ENCODE peak calls at places on chromosomes 13 and 19, in four cellular contexts. One of them, this sample, is unnamed.

GRCh38 chr19:45973564-45974338 is at the start of gene NOVA2:
- DNase-seq in HCT116: peak
- DNase-seq in HL-60: peak
- DNase-seq in A549: peak
- DNase-seq in this sample: peak

GRCh38 chr13:75544681-75545333 is 4.8 kb upstream of the UCHL3 start:
- DNase-seq in HL-60: peak
- DNase-seq in A549: peak
- DNase-seq in HCT116: no peak
- DNase-seq in this sample: no peak

GRCh38 chr13:112601351-112601750 is 13.4 kb upstream of the TUBGCP3 start:
- DNase-seq in A549: no peak
- DNase-seq in HL-60: no peak
- DNase-seq in HCT116: no peak
- DNase-seq in this sample: no peak

GRCh38 chr13:112685856-112686255 is 4.0 kb upstream of the ATP11A start:
- DNase-seq in HCT116: no peak
- DNase-seq in A549: no peak
- DNase-seq in HL-60: no peak
- DNase-seq in this sample: no peak

GRCh38 chr19:1289395-1290244 is 3.9 kb downstream of the EFNA2 start:
- DNase-seq in HCT116: no peak
- DNase-seq in A549: no peak
- DNase-seq in HL-60: no peak
- DNase-seq in this sample: no peak

GRCh38 chr19:35032356-35032865 is 2.1 kb downstream of the SCN1B start:
- DNase-seq in HCT116: no peak
- DNase-seq in HL-60: no peak
- DNase-seq in A549: no peak
- DNase-seq in this sample: no peak

GRCh38 chr19:17522988-17523872 is 11.8 kb downstream of the PGLS start:
- DNase-seq in HCT116: no peak
- DNase-seq in HL-60: peak
- DNase-seq in A549: no peak
- DNase-seq in this sample: no peak

GRCh38 chr19:54457773-54458647 is 5.6 kb downstream of the LENG9 start:
- DNase-seq in HCT116: no peak
- DNase-seq in A549: no peak
- DNase-seq in HL-60: no peak
- DNase-seq in this sample: no peak

GRCh38 chr19:29605653-29606419 is at the start of gene POP4:
- DNase-seq in HL-60: peak
- DNase-seq in A549: peak
- DNase-seq in HCT116: peak
- DNase-seq in this sample: peak

GRCh38 chr19:23758187-23759074 is at the start of gene ZNF681:
- DNase-seq in HL-60: no peak
- DNase-seq in HCT116: no peak
- DNase-seq in A549: peak
- DNase-seq in this sample: peak

GRCh38 chr13:32200741-32201140 is 114.4 kb downstream of the ZAR1L start:
- DNase-seq in HL-60: no peak
- DNase-seq in HCT116: no peak
- DNase-seq in A549: no peak
- DNase-seq in this sample: no peak

GRCh38 chr13:46775385-46776065 is 21.4 kb downstream of the ESD start:
- DNase-seq in A549: no peak
- DNase-seq in HL-60: no peak
- DNase-seq in HCT116: no peak
- DNase-seq in this sample: no peak

GRCh38 chr19:45782820-45783785 is 813 bp upstream of the DMPK start:
- DNase-seq in HCT116: no peak
- DNase-seq in A549: peak
- DNase-seq in HL-60: no peak
- DNase-seq in this sample: no peak

GRCh38 chr13:39565036-39565949 is 37.7 kb downstream of the LHFPL6 start:
- DNase-seq in HCT116: peak
- DNase-seq in HL-60: no peak
- DNase-seq in A549: peak
- DNase-seq in this sample: peak

GRCh38 chr19:48719263-48720171 is at the start of gene MAMSTR:
- DNase-seq in HCT116: no peak
- DNase-seq in A549: no peak
- DNase-seq in HL-60: no peak
- DNase-seq in this sample: peak

GRCh38 chr19:55441692-55442321 is 1.3 kb downstream of the SHISA7 start:
- DNase-seq in A549: no peak
- DNase-seq in HL-60: no peak
- DNase-seq in HCT116: no peak
- DNase-seq in this sample: peak

GRCh38 chr13:40597735-40598365 is 68.6 kb downstream of the FOXO1 start:
- DNase-seq in A549: no peak
- DNase-seq in HL-60: no peak
- DNase-seq in HCT116: no peak
- DNase-seq in this sample: peak

GRCh38 chr13:104571161-104571889 is 1505.1 kb upstream of the SLC10A2 start:
- DNase-seq in HCT116: peak
- DNase-seq in A549: peak
- DNase-seq in HL-60: no peak
- DNase-seq in this sample: peak

GRCh38 chr19:28883241-28883693 is 329.7 kb downstream of the UQCRFS1 start:
- DNase-seq in A549: no peak
- DNase-seq in HCT116: no peak
- DNase-seq in HL-60: no peak
- DNase-seq in this sample: peak

GRCh38 chr19:13024126-13024957 is 29.1 kb downstream of the NFIX start:
- DNase-seq in HCT116: no peak
- DNase-seq in A549: no peak
- DNase-seq in HL-60: no peak
- DNase-seq in this sample: no peak

GRCh38 chr13:99526549-99526948 is 25.3 kb downstream of the TM9SF2 start:
- DNase-seq in HCT116: no peak
- DNase-seq in HL-60: no peak
- DNase-seq in A549: no peak
- DNase-seq in this sample: no peak

GRCh38 chr13:40271511-40271910 is 394.9 kb downstream of the FOXO1 start:
- DNase-seq in HL-60: no peak
- DNase-seq in A549: no peak
- DNase-seq in HCT116: no peak
- DNase-seq in this sample: no peak

GRCh38 chr13:99981115-99982020 is at the start of gene ZIC2:
- DNase-seq in HL-60: no peak
- DNase-seq in HCT116: peak
- DNase-seq in A549: peak
- DNase-seq in this sample: peak

GRCh38 chr19:30228113-30228725 is 144.0 kb upstream of the ZNF536 start:
- DNase-seq in HL-60: no peak
- DNase-seq in A549: no peak
- DNase-seq in HCT116: no peak
- DNase-seq in this sample: peak

GRCh38 chr13:98162935-98163334 is 14.1 kb downstream of the RNF113B start:
- DNase-seq in HL-60: no peak
- DNase-seq in A549: no peak
- DNase-seq in HCT116: no peak
- DNase-seq in this sample: no peak

GRCh38 chr13:100392709-100393630 is 195.6 kb downstream of the GGACT start:
- DNase-seq in A549: peak
- DNase-seq in HL-60: peak
- DNase-seq in HCT116: peak
- DNase-seq in this sample: peak

GRCh38 chr13:113468461-113469147 is 15.3 kb upstream of the ADPRHL1 start:
- DNase-seq in HCT116: no peak
- DNase-seq in A549: no peak
- DNase-seq in HL-60: no peak
- DNase-seq in this sample: no peak

GRCh38 chr19:15195987-15196682 is 4.7 kb downstream of the NOTCH3 start:
- DNase-seq in A549: no peak
- DNase-seq in HCT116: peak
- DNase-seq in HL-60: no peak
- DNase-seq in this sample: peak

GRCh38 chr19:38266981-38267597 is 2.7 kb downstream of the SPINT2 start:
- DNase-seq in HL-60: no peak
- DNase-seq in A549: peak
- DNase-seq in HCT116: peak
- DNase-seq in this sample: no peak

GRCh38 chr19:45890877-45891276 is 4.9 kb upstream of the IRF2BP1 start:
- DNase-seq in HL-60: no peak
- DNase-seq in A549: no peak
- DNase-seq in HCT116: no peak
- DNase-seq in this sample: no peak

GRCh38 chr19:34804115-34804514 is 31.1 kb upstream of the ZNF599 start:
- DNase-seq in HCT116: no peak
- DNase-seq in HL-60: no peak
- DNase-seq in A549: no peak
- DNase-seq in this sample: no peak

GRCh38 chr13:91632071-91632470 is 233.7 kb downstream of the GPC5 start:
- DNase-seq in HCT116: no peak
- DNase-seq in HL-60: no peak
- DNase-seq in A549: no peak
- DNase-seq in this sample: no peak

DNA sequence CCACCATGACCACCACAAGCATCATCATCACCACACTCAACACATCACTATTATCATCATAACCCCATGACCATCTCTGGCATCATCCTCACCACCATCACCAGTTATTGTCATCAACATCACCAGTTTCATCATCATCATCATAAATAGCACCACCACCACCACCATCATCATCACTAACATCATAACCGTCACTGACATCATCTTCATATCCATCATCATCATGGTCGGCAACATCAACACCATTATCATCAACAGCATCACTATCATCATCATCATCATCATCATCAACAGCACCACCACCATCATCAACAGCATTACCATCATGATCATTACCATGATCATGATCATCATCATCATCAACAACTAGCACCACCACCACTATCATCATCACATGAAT is 67.2 kb downstream of the MBD3L1 start:
- DNase-seq in A549: no peak
- DNase-seq in HCT116: no peak
- DNase-seq in HL-60: no peak
- DNase-seq in this sample: no peak
- TF ChIP-seq REST in A549: no peak
- TF ChIP-seq REST in HCT116: no peak
- TF ChIP-seq REST in HL-60: no peak
- TF ChIP-seq REST in this sample: no peak

DNA sequence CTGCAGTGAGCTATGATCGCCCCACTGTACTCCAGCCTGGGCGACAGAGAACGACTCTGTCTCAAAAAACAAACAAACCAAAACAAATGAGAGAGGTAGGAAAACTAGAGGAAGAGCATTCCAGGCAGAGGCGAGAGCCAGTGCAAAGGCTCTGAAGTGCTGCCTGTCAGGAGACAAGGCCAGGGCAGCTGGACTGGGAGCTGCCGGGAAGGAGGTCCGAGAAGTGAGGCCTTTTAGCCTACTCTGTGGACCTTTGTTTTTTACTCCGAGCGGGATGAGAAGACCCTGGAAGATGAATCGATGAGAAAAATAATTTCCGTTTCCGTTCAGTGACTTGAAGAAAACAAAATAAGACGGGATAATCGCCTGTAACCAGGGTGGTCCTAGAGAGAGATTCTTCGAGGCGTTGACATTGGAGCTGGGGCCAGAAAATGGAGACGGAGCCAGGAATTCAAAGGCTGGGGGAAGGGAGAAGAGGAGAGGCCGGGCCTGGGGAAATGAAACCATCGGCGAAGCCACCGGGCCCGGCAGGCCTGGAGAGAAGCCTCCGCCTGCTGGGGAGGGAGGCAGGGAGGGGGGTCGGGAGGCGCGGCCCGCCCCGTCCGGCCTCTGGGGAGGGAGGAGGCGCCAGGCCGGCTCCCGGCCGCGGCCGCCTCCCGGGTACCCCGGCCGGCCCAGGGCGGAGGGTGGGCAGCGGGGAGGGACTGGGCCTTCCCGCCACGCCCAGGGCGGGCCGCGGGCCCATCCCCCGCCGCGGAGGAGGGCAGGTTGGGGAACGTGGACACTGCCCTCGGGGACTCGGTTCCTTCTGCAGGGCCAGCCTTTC is 7.8 kb upstream of the SERTAD1 start:
- DNase-seq in A549: peak
- DNase-seq in HCT116: no peak
- DNase-seq in HL-60: peak
- DNase-seq in this sample: peak
- TF ChIP-seq REST in A549: no peak
- TF ChIP-seq REST in HCT116: no peak
- TF ChIP-seq REST in HL-60: no peak
- TF ChIP-seq REST in this sample: no peak

DNA sequence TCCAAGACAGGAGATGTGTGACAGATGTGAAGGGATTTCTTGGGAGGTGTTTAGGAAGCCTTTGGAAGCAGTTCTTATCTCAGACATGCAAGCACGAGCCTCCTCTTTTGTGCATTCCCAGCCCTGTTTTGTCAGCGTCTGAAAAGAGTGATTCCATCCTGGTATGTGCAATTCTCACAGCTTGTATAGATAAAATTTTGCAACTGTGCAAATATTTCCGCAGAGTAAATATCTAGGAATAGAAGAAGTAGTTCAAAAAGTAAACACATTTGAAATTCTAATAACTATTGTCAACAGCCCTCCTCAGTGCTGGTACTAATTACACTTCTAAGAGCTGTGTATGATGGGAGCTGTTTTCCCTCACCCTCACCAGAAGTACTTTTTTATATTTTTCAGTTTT is 72.4 kb upstream of the C1QTNF9B start:
- DNase-seq in HCT116: no peak
- DNase-seq in HL-60: no peak
- DNase-seq in A549: peak
- DNase-seq in this sample: no peak
- TF ChIP-seq REST in HCT116: no peak
- TF ChIP-seq REST in HL-60: no peak
- TF ChIP-seq REST in A549: no peak
- TF ChIP-seq REST in this sample: no peak

DNA sequence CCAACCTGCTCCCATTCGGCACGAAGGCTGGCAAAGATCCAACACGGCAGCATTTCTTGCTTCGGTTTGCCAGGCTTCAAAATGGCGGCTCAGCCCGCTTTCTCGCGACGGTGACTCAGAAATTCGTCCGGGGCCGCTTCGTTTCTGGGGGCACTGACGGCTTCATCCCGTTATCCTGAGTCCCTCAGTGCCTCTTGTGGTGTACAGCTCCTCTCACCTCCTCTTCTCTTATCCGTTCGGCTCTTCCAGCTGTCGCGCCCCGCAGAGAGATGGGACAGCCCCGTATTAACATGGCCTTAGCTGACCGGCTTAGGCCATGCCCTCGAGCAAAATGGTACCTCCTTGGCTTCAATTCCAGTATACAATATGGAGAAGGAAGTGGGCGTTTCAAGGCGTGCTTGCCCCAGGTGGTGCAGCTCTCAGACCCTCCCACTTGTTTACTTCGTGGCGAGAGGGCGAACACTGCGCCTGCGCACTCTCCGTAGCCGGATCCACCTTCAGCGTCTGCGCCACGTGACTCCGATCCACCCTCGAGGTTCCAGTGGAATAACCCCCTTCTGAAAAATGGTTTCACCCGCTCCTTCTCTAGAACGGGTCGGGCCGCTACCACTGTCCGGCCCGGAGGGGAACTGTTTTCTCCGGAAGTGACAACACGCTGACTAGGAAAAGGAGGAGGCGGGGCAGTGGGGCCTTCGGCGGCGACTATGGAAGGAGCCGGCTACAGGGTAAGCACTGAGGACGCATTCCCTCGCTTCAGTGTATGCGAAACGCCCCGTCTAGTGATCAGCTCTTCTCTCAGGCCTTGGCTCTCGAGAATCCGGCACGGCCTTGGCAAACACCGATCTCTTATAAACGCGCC is at the start of the genes AKT1S1 and TBC1D17:
- DNase-seq in HCT116: peak
- DNase-seq in A549: peak
- DNase-seq in HL-60: peak
- DNase-seq in this sample: peak
- TF ChIP-seq REST in HCT116: no peak
- TF ChIP-seq REST in A549: peak
- TF ChIP-seq REST in HL-60: no peak
- TF ChIP-seq REST in this sample: no peak